ENCODE peak calls at places on chromosomes 12 and 14, in ten cellular contexts. R is stimulated activated CD4-positive, alpha-beta T cell treated with anti-CD3 and anti-CD28 coated beads, Interleukin-12 subunit alpha, Interleukin-12 subunit beta, amount 100 ng/mL, for 48 hours; H is neural crest cell; S is activated CD8-positive, alpha-beta T cell treated with anti-CD3 and anti-CD28 coated beads for 36 hours; C is AG08396; G is NCI-H1105 treated with DMSO at 0.1 percent for 48 hours; L is upper lobe of right lung; Z is amniotic epithelial cell; O is sciatic nerve; B is posterior cingulate gyrus. D is an unnamed sample.
A peak's percentile ranks its signal among the peaks of the same experiment; 100 is the strongest.

GRCh38 chr12:104057771-104058197 is 6.5 kb upstream of the HCFC2 start:
- DNase-seq in R (no peak), H (no peak), S (peak; percentile 20), C (peak; percentile 37), G (peak; percentile 47), L (no peak), Z (no peak), O (no peak), B (no peak), D (no peak)

GRCh38 chr12:46617167-46617566 is 208.6 kb downstream of the SLC38A4 start:
- DNase-seq in R (no peak), H (no peak), S (no peak), C (peak; percentile 53), G (no peak), L (no peak), Z (peak; percentile 56), O (no peak), B (no peak), D (no peak)

GRCh38 chr14:104085032-104085888 is at the start of gene ASPG:
- DNase-seq in R (no peak), H (no peak), S (peak; percentile 26), C (no peak), G (no peak), L (peak; percentile 74), Z (no peak), O (peak; percentile 56), B (no peak), D (peak; percentile 74)

GRCh38 chr14:64942531-64943111 is at the start of gene GPX2:
- DNase-seq in R (no peak), H (no peak), S (no peak), C (no peak), G (peak; percentile 77), L (no peak), Z (no peak), O (no peak), B (no peak), D (no peak)

GRCh38 chr14:21326972-21327371 is 47.1 kb downstream of the RPGRIP1 start:
- DNase-seq in R (no peak), H (no peak), S (no peak), C (no peak), G (no peak), L (no peak), Z (peak; percentile 24), O (no peak), B (no peak), D (no peak)

GRCh38 chr14:101731187-101732080 is 30.1 kb upstream of the PPP2R5C start:
- DNase-seq in R (peak; percentile 82), H (no peak), S (peak; percentile 95), C (no peak), G (peak; percentile 74), L (peak; percentile 90), Z (peak; percentile 75), O (no peak), B (peak; percentile 51), D (no peak)

GRCh38 chr12:3557136-3557697 is 66.2 kb downstream of the PRMT8 start:
- DNase-seq in R (no peak), H (no peak), S (no peak), C (no peak), G (no peak), L (no peak), Z (no peak), O (peak; percentile 13), B (no peak), D (no peak)

GRCh38 chr12:53196486-53196885 is 10.6 kb downstream of the ITGB7 start:
- DNase-seq in R (no peak), H (no peak), S (no peak), C (no peak), G (no peak), L (no peak), Z (no peak), O (no peak), B (no peak), D (no peak)

GRCh38 chr12:25787701-25788100 is 170.8 kb upstream of the RASSF8 start:
- DNase-seq in R (no peak), H (no peak), S (no peak), C (no peak), G (no peak), L (no peak), Z (no peak), O (no peak), B (no peak), D (no peak)

GRCh38 chr12:120230326-120230973 is 29.5 kb upstream of the RPLP0 start:
- DNase-seq in R (no peak), H (no peak), S (no peak), C (peak; percentile 88), G (no peak), L (no peak), Z (peak; percentile 95), O (no peak), B (no peak), D (no peak)

GRCh38 chr14:27050195-27050594 is 452.4 kb upstream of the NOVA1 start:
- DNase-seq in R (no peak), H (no peak), S (no peak), C (no peak), G (no peak), L (no peak), Z (no peak), O (no peak), B (no peak), D (no peak)

GRCh38 chr12:64890873-64891468 is 66.5 kb downstream of the TBC1D30 start:
- DNase-seq in R (no peak), H (no peak), S (no peak), C (peak; percentile 51), G (peak; percentile 75), L (no peak), Z (peak; percentile 58), O (no peak), B (no peak), D (peak; percentile 16)

GRCh38 chr14:29800961-29801360 is 126.7 kb downstream of the PRKD1 start:
- DNase-seq in R (no peak), H (no peak), S (no peak), C (no peak), G (no peak), L (no peak), Z (no peak), O (no peak), B (no peak), D (no peak)

GRCh38 chr14:67377916-67378315 is 17.8 kb downstream of the EIF2S1 start:
- DNase-seq in R (no peak), H (no peak), S (no peak), C (no peak), G (no peak), L (no peak), Z (peak; percentile 15), O (no peak), B (no peak), D (no peak)

GRCh38 chr14:76651410-76652055 is 109.7 kb upstream of the VASH1 start:
- DNase-seq in R (no peak), H (no peak), S (no peak), C (no peak), G (no peak), L (no peak), Z (no peak), O (no peak), B (no peak), D (no peak)

GRCh38 chr12:98578821-98579220 is 14.7 kb upstream of the SLC25A3 start:
- DNase-seq in R (no peak), H (no peak), S (no peak), C (no peak), G (no peak), L (no peak), Z (no peak), O (no peak), B (no peak), D (no peak)

GRCh38 chr14:91373591-91374245 is 43.9 kb downstream of the CCDC88C start:
- DNase-seq in R (no peak), H (no peak), S (peak; percentile 84), C (no peak), G (no peak), L (no peak), Z (no peak), O (no peak), B (no peak), D (no peak)

GRCh38 chr12:68364893-68365725 is 32.9 kb upstream of the MDM1 start:
- DNase-seq in R (peak; percentile 86), H (peak; percentile 43), S (peak; percentile 94), C (peak; percentile 93), G (no peak), L (peak; percentile 96), Z (peak; percentile 100), O (peak; percentile 90), B (no peak), D (peak; percentile 57)

GRCh38 chr12:131910302-131911110 is 16.1 kb downstream of the ULK1 start:
- DNase-seq in R (no peak), H (no peak), S (no peak), C (no peak), G (no peak), L (no peak), Z (no peak), O (no peak), B (no peak), D (no peak)

GRCh38 chr12:131066207-131066885 is 112.6 kb downstream of the ADGRD1 start:
- DNase-seq in R (no peak), H (no peak), S (no peak), C (no peak), G (no peak), L (peak; percentile 52), Z (no peak), O (peak; percentile 69), B (no peak), D (no peak)

GRCh38 chr14:59704054-59704453 is 127.4 kb upstream of the CCDC175 start:
- DNase-seq in R (no peak), H (no peak), S (no peak), C (no peak), G (no peak), L (no peak), Z (no peak), O (no peak), B (no peak), D (no peak)

GRCh38 chr14:42185718-42186117 is 579.0 kb downstream of the LRFN5 start:
- DNase-seq in R (no peak), H (no peak), S (no peak), C (no peak), G (no peak), L (no peak), Z (no peak), O (no peak), B (no peak), D (no peak)

GRCh38 chr12:76300297-76300665 is 47.9 kb downstream of the BBS10 start:
- DNase-seq in R (no peak), H (no peak), S (no peak), C (no peak), G (no peak), L (no peak), Z (no peak), O (no peak), B (no peak), D (no peak)